ENCODE peak calls at places on chromosomes 4 and X, in eight cellular contexts. One of them, this sample, is unnamed.

GRCh38 chrX:69968956-69969355 is 80.8 kb downstream of the AWAT2 start:
- DNase-seq in pancreas: peak; percentile 30
- DNase-seq in spleen: no peak
- DNase-seq in adrenal gland: no peak
- DNase-seq in ovary: no peak
- DNase-seq in body of pancreas: peak; percentile 16
- DNase-seq in mucosa of descending colon: no peak
- DNase-seq in ascending aorta: no peak
- DNase-seq in this sample: no peak

GRCh38 chr4:23904639-23905061 is 14.8 kb upstream of the PPARGC1A start:
- DNase-seq in pancreas: no peak
- DNase-seq in spleen: no peak
- DNase-seq in adrenal gland: no peak
- DNase-seq in ovary: no peak
- DNase-seq in body of pancreas: no peak
- DNase-seq in mucosa of descending colon: no peak
- DNase-seq in ascending aorta: no peak
- DNase-seq in this sample: no peak

GRCh38 chrX:18288716-18289115 is 65.8 kb downstream of the SCML2 start:
- DNase-seq in pancreas: no peak
- DNase-seq in spleen: no peak
- DNase-seq in adrenal gland: no peak
- DNase-seq in ovary: no peak
- DNase-seq in body of pancreas: no peak
- DNase-seq in mucosa of descending colon: no peak
- DNase-seq in ascending aorta: no peak
- DNase-seq in this sample: no peak

GRCh38 chrX:47166126-47166525 is 21.1 kb downstream of the RBM10 start:
- DNase-seq in pancreas: no peak
- DNase-seq in spleen: peak; percentile 2
- DNase-seq in adrenal gland: peak; percentile 46
- DNase-seq in ovary: no peak
- DNase-seq in body of pancreas: no peak
- DNase-seq in mucosa of descending colon: no peak
- DNase-seq in ascending aorta: peak; percentile 33
- DNase-seq in this sample: no peak

GRCh38 chr4:109559625-109559982 is 442 bp upstream of the MCUB start:
- DNase-seq in pancreas: no peak
- DNase-seq in spleen: peak; percentile 87
- DNase-seq in adrenal gland: no peak
- DNase-seq in ovary: peak; percentile 24
- DNase-seq in body of pancreas: no peak
- DNase-seq in mucosa of descending colon: peak; percentile 71
- DNase-seq in ascending aorta: peak; percentile 65
- DNase-seq in this sample: peak; percentile 29

GRCh38 chr4:119726505-119726904 is 97.9 kb upstream of the PDE5A start:
- DNase-seq in pancreas: no peak
- DNase-seq in spleen: no peak
- DNase-seq in adrenal gland: no peak
- DNase-seq in ovary: no peak
- DNase-seq in body of pancreas: no peak
- DNase-seq in mucosa of descending colon: no peak
- DNase-seq in ascending aorta: no peak
- DNase-seq in this sample: no peak

GRCh38 chr4:11183358-11183745 is 245.3 kb downstream of the HS3ST1 start:
- DNase-seq in pancreas: no peak
- DNase-seq in spleen: no peak
- DNase-seq in adrenal gland: no peak
- DNase-seq in ovary: no peak
- DNase-seq in body of pancreas: no peak
- DNase-seq in mucosa of descending colon: no peak
- DNase-seq in ascending aorta: no peak
- DNase-seq in this sample: no peak

GRCh38 chrX:350534-351321 is 32.1 kb upstream of the GTPBP6 start:
- DNase-seq in pancreas: no peak
- DNase-seq in spleen: peak; percentile 71
- DNase-seq in adrenal gland: no peak
- DNase-seq in ovary: no peak
- DNase-seq in body of pancreas: no peak
- DNase-seq in mucosa of descending colon: peak; percentile 43
- DNase-seq in ascending aorta: no peak
- DNase-seq in this sample: no peak

GRCh38 chr4:31383767-31384166 is 663.6 kb downstream of the PCDH7 start:
- DNase-seq in pancreas: no peak
- DNase-seq in spleen: no peak
- DNase-seq in adrenal gland: no peak
- DNase-seq in ovary: no peak
- DNase-seq in body of pancreas: no peak
- DNase-seq in mucosa of descending colon: no peak
- DNase-seq in ascending aorta: no peak
- DNase-seq in this sample: no peak

GRCh38 chr4:39304651-39305050 is 61.5 kb downstream of the RFC1 start:
- DNase-seq in pancreas: no peak
- DNase-seq in spleen: no peak
- DNase-seq in adrenal gland: no peak
- DNase-seq in ovary: no peak
- DNase-seq in body of pancreas: no peak
- DNase-seq in mucosa of descending colon: no peak
- DNase-seq in ascending aorta: no peak
- DNase-seq in this sample: no peak

GRCh38 chrX:70171636-70172035 is 5.6 kb upstream of the DGAT2L6 start:
- DNase-seq in pancreas: no peak
- DNase-seq in spleen: no peak
- DNase-seq in adrenal gland: no peak
- DNase-seq in ovary: no peak
- DNase-seq in body of pancreas: no peak
- DNase-seq in mucosa of descending colon: no peak
- DNase-seq in ascending aorta: no peak
- DNase-seq in this sample: no peak

GRCh38 chr4:152591361-152591760 is 55.5 kb upstream of the FBXW7 start:
- DNase-seq in pancreas: peak; percentile 31
- DNase-seq in spleen: peak; percentile 79
- DNase-seq in adrenal gland: peak; percentile 77
- DNase-seq in ovary: peak; percentile 14
- DNase-seq in body of pancreas: peak; percentile 62
- DNase-seq in mucosa of descending colon: peak; percentile 70
- DNase-seq in ascending aorta: no peak
- DNase-seq in this sample: peak; percentile 52

GRCh38 chrX:47854474-47854873 is 17.8 kb downstream of the ZNF81 start:
- DNase-seq in pancreas: no peak
- DNase-seq in spleen: no peak
- DNase-seq in adrenal gland: peak; percentile 76
- DNase-seq in ovary: peak; percentile 31
- DNase-seq in body of pancreas: peak; percentile 48
- DNase-seq in mucosa of descending colon: no peak
- DNase-seq in ascending aorta: no peak
- DNase-seq in this sample: no peak

DNA sequence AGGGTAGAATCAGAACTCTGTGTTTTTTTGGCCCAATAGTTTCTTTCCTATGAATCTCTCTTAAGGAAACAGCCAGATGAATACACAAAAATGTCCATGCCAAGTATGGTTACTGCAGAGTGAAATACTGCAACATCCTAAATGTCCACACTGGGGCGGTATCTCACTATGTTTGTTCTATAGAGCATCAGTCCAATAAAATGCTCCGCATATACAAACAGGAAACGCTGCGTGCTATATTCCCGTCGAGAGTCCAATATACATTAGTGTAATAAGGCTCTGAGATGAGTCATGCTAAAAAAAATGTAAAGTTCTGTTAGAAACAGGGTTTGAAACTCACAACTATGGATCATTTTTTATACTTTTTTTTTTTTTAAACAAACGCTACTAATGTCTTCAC is 72.9 kb upstream of the ENOX2 start:
- DNase-seq in pancreas: no peak
- DNase-seq in spleen: no peak
- DNase-seq in adrenal gland: peak; percentile 56
- DNase-seq in ovary: no peak
- DNase-seq in body of pancreas: peak; percentile 61
- DNase-seq in mucosa of descending colon: no peak
- DNase-seq in ascending aorta: no peak
- DNase-seq in this sample: no peak
- TF ChIP-seq CTCF in pancreas: no peak
- TF ChIP-seq CTCF in spleen: peak; percentile 39
- TF ChIP-seq CTCF in adrenal gland: peak; percentile 51
- TF ChIP-seq CTCF in ovary: no peak
- TF ChIP-seq CTCF in body of pancreas: peak; percentile 37
- TF ChIP-seq CTCF in mucosa of descending colon: no peak
- TF ChIP-seq CTCF in ascending aorta: no peak
- TF ChIP-seq CTCF in this sample: no peak

GRCh38 chrX:152658302-152658701 is 20.6 kb downstream of the GABRQ start:
- DNase-seq in pancreas: no peak
- DNase-seq in spleen: no peak
- DNase-seq in adrenal gland: no peak
- DNase-seq in ovary: no peak
- DNase-seq in body of pancreas: no peak
- DNase-seq in mucosa of descending colon: no peak
- DNase-seq in ascending aorta: no peak
- DNase-seq in this sample: no peak

GRCh38 chrX:152663086-152663485 is 25.4 kb downstream of the GABRQ start:
- DNase-seq in pancreas: no peak
- DNase-seq in spleen: no peak
- DNase-seq in adrenal gland: no peak
- DNase-seq in ovary: no peak
- DNase-seq in body of pancreas: no peak
- DNase-seq in mucosa of descending colon: no peak
- DNase-seq in ascending aorta: no peak
- DNase-seq in this sample: no peak
- H3K9me3 ChIP-seq in pancreas: no peaks in the 10 kb centered on the region
- H3K9me3 ChIP-seq in spleen: peaks cover 28% of the 10 kb centered on the region
- H3K9me3 ChIP-seq in adrenal gland: no peaks in the 10 kb centered on the region
- H3K9me3 ChIP-seq in ovary: no peaks in the 10 kb centered on the region
- H3K9me3 ChIP-seq in body of pancreas: no peaks in the 10 kb centered on the region
- H3K9me3 ChIP-seq in mucosa of descending colon: no peaks in the 10 kb centered on the region
- H3K9me3 ChIP-seq in ascending aorta: peaks cover 7% of the 10 kb centered on the region
- H3K9me3 ChIP-seq in this sample: peaks cover 3% of the 10 kb centered on the region

DNA sequence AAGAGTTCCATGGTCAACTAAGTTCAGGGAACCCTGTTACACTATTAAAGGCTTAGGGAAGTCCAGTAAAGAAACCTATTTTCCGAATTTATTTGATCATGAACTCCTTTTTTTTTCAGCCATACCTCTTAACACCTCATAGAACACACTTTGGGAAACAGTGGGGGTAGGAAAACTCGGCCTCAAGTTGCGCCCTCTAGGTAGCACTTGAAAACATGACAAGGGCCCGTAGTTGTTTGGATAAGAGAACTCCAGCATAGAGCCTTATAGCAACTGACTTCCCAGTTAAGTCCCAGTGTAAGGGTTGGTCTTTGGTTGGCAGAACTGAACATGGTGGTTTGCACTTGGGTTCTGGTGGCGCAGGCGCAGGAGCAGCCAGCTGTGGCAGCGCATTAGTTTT is 14.4 kb downstream of the OGT start:
- DNase-seq in pancreas: no peak
- DNase-seq in spleen: no peak
- DNase-seq in adrenal gland: no peak
- DNase-seq in ovary: no peak
- DNase-seq in body of pancreas: no peak
- DNase-seq in mucosa of descending colon: no peak
- DNase-seq in ascending aorta: no peak
- DNase-seq in this sample: no peak
- H3K36me3 ChIP-seq in pancreas: peaks cover 17% of the 10 kb centered on the region
- H3K36me3 ChIP-seq in spleen: peaks cover 13% of the 10 kb centered on the region
- H3K36me3 ChIP-seq in adrenal gland: no peaks in the 10 kb centered on the region
- H3K36me3 ChIP-seq in ovary: no peaks in the 10 kb centered on the region
- H3K36me3 ChIP-seq in body of pancreas: no peaks in the 10 kb centered on the region
- H3K36me3 ChIP-seq in mucosa of descending colon: no peaks in the 10 kb centered on the region
- H3K36me3 ChIP-seq in ascending aorta: peaks cover 20% of the 10 kb centered on the region
- H3K36me3 ChIP-seq in this sample: peaks cover 12% of the 10 kb centered on the region

GRCh38 chr4:130336585-130337217 is 1240.7 kb downstream of the C4orf33 start:
- DNase-seq in pancreas: no peak
- DNase-seq in spleen: no peak
- DNase-seq in adrenal gland: no peak
- DNase-seq in ovary: no peak
- DNase-seq in body of pancreas: no peak
- DNase-seq in mucosa of descending colon: no peak
- DNase-seq in ascending aorta: no peak
- DNase-seq in this sample: no peak
- TF ChIP-seq CTCF in pancreas: peak; percentile 28
- TF ChIP-seq CTCF in spleen: peak; percentile 37
- TF ChIP-seq CTCF in adrenal gland: peak; percentile 17
- TF ChIP-seq CTCF in ovary: no peak
- TF ChIP-seq CTCF in body of pancreas: peak; percentile 43
- TF ChIP-seq CTCF in mucosa of descending colon: no peak
- TF ChIP-seq CTCF in ascending aorta: no peak
- TF ChIP-seq CTCF in this sample: peak; percentile 25

GRCh38 chr4:153683763-153684181 is 308 bp upstream of the TLR2 start:
- DNase-seq in pancreas: no peak
- DNase-seq in spleen: no peak
- DNase-seq in adrenal gland: no peak
- DNase-seq in ovary: no peak
- DNase-seq in body of pancreas: no peak
- DNase-seq in mucosa of descending colon: no peak
- DNase-seq in ascending aorta: no peak
- DNase-seq in this sample: no peak
- H3K9me3 ChIP-seq in pancreas: no peaks in the 10 kb centered on the region
- H3K9me3 ChIP-seq in spleen: peaks cover 16% of the 10 kb centered on the region
- H3K9me3 ChIP-seq in adrenal gland: no peaks in the 10 kb centered on the region
- H3K9me3 ChIP-seq in ovary: no peaks in the 10 kb centered on the region
- H3K9me3 ChIP-seq in body of pancreas: no peaks in the 10 kb centered on the region
- H3K9me3 ChIP-seq in mucosa of descending colon: peaks cover 10% of the 10 kb centered on the region
- H3K9me3 ChIP-seq in ascending aorta: peaks cover 7% of the 10 kb centered on the region
- H3K9me3 ChIP-seq in this sample: peaks cover 4% of the 10 kb centered on the region